ENCODE peak calls at places on chromosomes 2 and 18, in six cellular contexts. C, D, A, X, J and F are unnamed samples. For H3K27me3, the result is how much of the 10 kb centered on the place peaks cover.

GRCh38 chr2:112884869-112885502 is 26.0 kb upstream of the IL37 start:
- DNase-seq in C (peak), D (peak), A (peak), X (no peak), J (peak), F (no peak)

GRCh38 chr2:54604771-54605350 is 118.6 kb upstream of the EML6 start:
- DNase-seq in C (no peak), D (no peak), A (no peak), X (no peak), J (no peak), F (no peak)

GRCh38 chr2:72895759-72896281 is 8.6 kb downstream of the SPR start:
- DNase-seq in C (no peak), D (no peak), A (peak), X (peak), J (no peak), F (no peak)

GRCh38 chr2:221997100-221997499 is 301.7 kb downstream of the PAX3 start:
- DNase-seq in C (peak), D (no peak), A (no peak), X (peak), J (no peak), F (no peak)

GRCh38 chr2:38148501-38148900 is 72.5 kb upstream of the CYP1B1 start:
- DNase-seq in C (peak), D (no peak), A (peak), X (no peak), J (no peak), F (no peak)

GRCh38 chr18:74598350-74599001 is 806 bp downstream of the ZNF407 start:
- DNase-seq in C (peak), D (peak), A (peak), X (peak), J (peak), F (peak)

GRCh38 chr18:21196426-21196825 is 45.6 kb upstream of the GREB1L start:
- DNase-seq in C (no peak), D (no peak), A (no peak), X (no peak), J (no peak), F (no peak)

GRCh38 chr2:73503992-73504570 is 118.4 kb downstream of the ALMS1 start:
- DNase-seq in C (no peak), D (no peak), A (no peak), X (no peak), J (peak), F (no peak)

GRCh38 chr2:121360566-121361300 is 75.7 kb upstream of the TFCP2L1 start:
- DNase-seq in C (no peak), D (no peak), A (peak), X (peak), J (no peak), F (no peak)

GRCh38 chr2:128309341-128310093 is 9.2 kb downstream of the HS6ST1 start:
- DNase-seq in C (peak), D (no peak), A (peak), X (peak), J (peak), F (peak)

GRCh38 chr2:104864280-104864599 is 10.3 kb downstream of the POU3F3 start:
- DNase-seq in C (no peak), D (no peak), A (no peak), X (no peak), J (no peak), F (no peak)

GRCh38 chr2:241272722-241273551 is 42.5 kb downstream of the HDLBP start:
- DNase-seq in C (no peak), D (no peak), A (peak), X (peak), J (no peak), F (no peak)

GRCh38 chr2:236754234-236754924 is 184.8 kb downstream of the ACKR3 start:
- DNase-seq in C (no peak), D (no peak), A (no peak), X (no peak), J (no peak), F (no peak)

GRCh38 chr2:151344906-151345305 is 12.5 kb upstream of the TNFAIP6 start:
- DNase-seq in C (no peak), D (no peak), A (no peak), X (no peak), J (no peak), F (no peak)

GRCh38 chr2:45904267-45904921 is 252.9 kb downstream of the PRKCE start:
- DNase-seq in C (no peak), D (no peak), A (no peak), X (peak), J (no peak), F (no peak)

GRCh38 chr18:61554117-61554776 is 221.0 kb downstream of the CDH20 start:
- DNase-seq in C (no peak), D (no peak), A (no peak), X (no peak), J (no peak), F (no peak)

GRCh38 chr2:43846140-43846793 is 7.5 kb downstream of the ABCG8 start:
- DNase-seq in C (no peak), D (no peak), A (no peak), X (no peak), J (peak), F (no peak)

GRCh38 chr2:235605306-235605998 is 111.6 kb downstream of the AGAP1 start:
- DNase-seq in C (no peak), D (no peak), A (peak), X (peak), J (no peak), F (peak)

GRCh38 chr2:78118037-78118436 is 595.9 kb upstream of the LRRTM4 start:
- DNase-seq in C (no peak), D (no peak), A (no peak), X (no peak), J (no peak), F (no peak)

GRCh38 chr18:74623047-74623816 is 25.6 kb downstream of the ZNF407 start:
- DNase-seq in C (no peak), D (peak), A (no peak), X (no peak), J (no peak), F (no peak)

GRCh38 chr2:129761569-129762021 is 217.9 kb upstream of the RAB6C start:
- DNase-seq in C (no peak), D (no peak), A (no peak), X (no peak), J (no peak), F (no peak)

GRCh38 chr2:180442860-180443644 is 436.0 kb upstream of the CWC22 start:
- DNase-seq in C (no peak), D (no peak), A (no peak), X (no peak), J (no peak), F (no peak)

GRCh38 chr2:102736174-102736606 is 25.6 kb upstream of the TMEM182 start:
- DNase-seq in C (peak), D (no peak), A (no peak), X (peak), J (peak), F (no peak)

GRCh38 chr2:53211201-53211774 is 556.3 kb upstream of the CHAC2 start:
- DNase-seq in C (no peak), D (no peak), A (no peak), X (no peak), J (no peak), F (no peak)

GRCh38 chr2:855177-855576 is 95.5 kb upstream of the SNTG2 start:
- DNase-seq in C (no peak), D (peak), A (no peak), X (no peak), J (no peak), F (no peak)

GRCh38 chr18:55863876-55864275 is 275.9 kb upstream of the TCF4 start:
- DNase-seq in C (no peak), D (no peak), A (no peak), X (peak), J (no peak), F (no peak)

GRCh38 chr2:172427990-172428840 is 829 bp downstream of the ITGA6 start:
- DNase-seq in C (peak), D (peak), A (no peak), X (no peak), J (no peak), F (no peak)

GRCh38 chr2:72291059-72291458 is 143.4 kb upstream of the CYP26B1 start:
- DNase-seq in C (no peak), D (no peak), A (no peak), X (peak), J (no peak), F (no peak)

GRCh38 chr2:192381082-192381481 is 186.3 kb upstream of the TMEFF2 start:
- DNase-seq in C (no peak), D (no peak), A (no peak), X (peak), J (no peak), F (no peak)

GRCh38 chr2:192373754-192374153 is 179.0 kb upstream of the TMEFF2 start:
- DNase-seq in C (no peak), D (no peak), A (no peak), X (no peak), J (no peak), F (no peak)

GRCh38 chr2:192379736-192380135 is 185.0 kb upstream of the TMEFF2 start:
- DNase-seq in C (no peak), D (no peak), A (no peak), X (no peak), J (no peak), F (no peak)

GRCh38 chr2:192373244-192373643 is 178.5 kb upstream of the TMEFF2 start:
- DNase-seq in C (no peak), D (no peak), A (no peak), X (no peak), J (no peak), F (no peak)

GRCh38 chr2:192377174-192377573 is 182.4 kb upstream of the TMEFF2 start:
- DNase-seq in C (no peak), D (no peak), A (no peak), X (no peak), J (no peak), F (no peak)
- H3K27me3 ChIP-seq in C (under half), D (under half), A (under half), X (under half), J (under half), F (under half)

GRCh38 chr18:77054606-77055428 is 77.8 kb downstream of the MBP start:
- DNase-seq in C (peak), D (peak), A (peak), X (peak), J (peak), F (peak)

GRCh38 chr18:77052656-77053309 is 79.8 kb downstream of the MBP start:
- DNase-seq in C (no peak), D (peak), A (peak), X (no peak), J (no peak), F (no peak)

GRCh38 chr18:77053616-77054287 is 78.8 kb downstream of the MBP start:
- DNase-seq in C (no peak), D (no peak), A (no peak), X (no peak), J (no peak), F (peak)

GRCh38 chr18:77055429-77056310 is 76.9 kb downstream of the MBP start:
- DNase-seq in C (no peak), D (peak), A (no peak), X (no peak), J (no peak), F (no peak)

DNA sequence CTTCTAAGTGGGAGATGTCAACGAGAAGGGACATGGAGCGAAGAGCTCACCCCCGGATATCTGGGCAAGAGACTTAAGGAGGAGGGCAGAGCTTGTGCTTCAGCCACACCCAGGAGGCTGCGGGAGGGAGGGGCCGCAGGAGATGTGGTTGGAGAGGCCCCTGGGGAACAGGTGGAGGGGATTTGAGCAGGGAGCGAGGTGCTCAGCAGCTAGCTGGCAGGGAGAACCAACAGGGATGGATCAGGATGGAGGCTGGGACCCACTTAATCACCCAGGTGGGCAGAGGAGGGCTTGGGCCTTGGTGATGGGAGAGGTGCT is 78.3 kb downstream of the MBP start:
- DNase-seq in C (no peak), D (peak), A (no peak), X (no peak), J (no peak), F (no peak)
- H3K27ac ChIP-seq in C (peak), D (peak), A (peak), X (peak), J (no peak), F (peak)

DNA sequence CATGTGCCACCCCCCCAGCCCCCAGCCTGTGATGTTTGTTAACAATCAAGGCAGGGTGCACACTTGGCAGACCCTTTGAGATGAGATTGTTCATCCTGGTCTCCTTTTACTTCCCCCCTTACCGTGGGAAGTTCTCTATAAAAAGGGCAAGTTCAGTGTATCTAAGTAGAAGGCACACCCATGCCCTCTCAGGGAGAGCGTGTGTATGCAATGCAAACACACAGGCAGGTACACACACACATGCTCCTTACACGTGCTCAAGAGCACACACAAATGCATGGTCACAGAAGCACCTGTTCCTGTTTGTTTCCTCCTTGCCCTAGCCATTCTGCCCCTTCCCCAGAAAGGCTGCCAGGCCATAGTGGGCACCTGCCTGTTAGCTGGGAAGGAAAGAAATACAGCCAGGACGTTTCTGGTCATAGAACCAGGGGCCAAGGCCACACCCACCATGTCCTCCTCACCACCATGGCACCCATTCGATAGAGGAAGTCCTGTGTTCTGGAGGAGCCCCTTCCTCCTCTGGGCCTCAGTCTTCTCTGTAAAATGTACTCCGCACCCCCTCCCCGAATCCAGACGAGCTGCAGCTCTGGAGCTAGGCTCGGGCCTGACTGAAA is 3.1 kb downstream of the ATOH8 start:
- DNase-seq in C (no peak), D (no peak), A (no peak), X (no peak), J (no peak), F (no peak)
- H3K27me3 ChIP-seq in C (under half), D (half or more), A (under half), X (under half), J (half or more), F (under half)

GRCh38 chr2:8159966-8160603 is 521.8 kb upstream of the ID2 start:
- DNase-seq in C (peak), D (no peak), A (no peak), X (no peak), J (no peak), F (no peak)
- H3K27ac ChIP-seq in C (peak), D (no peak), A (no peak), X (no peak), J (no peak), F (no peak)

GRCh38 chr18:59551902-59552635 is 145.2 kb downstream of the CCBE1 start:
- DNase-seq in C (no peak), D (no peak), A (no peak), X (peak), J (no peak), F (no peak)

GRCh38 chr18:59553273-59553672 is 143.9 kb downstream of the CCBE1 start:
- DNase-seq in C (no peak), D (no peak), A (no peak), X (no peak), J (no peak), F (no peak)

GRCh38 chr18:59559528-59559927 is 137.7 kb downstream of the CCBE1 start:
- DNase-seq in C (no peak), D (no peak), A (peak), X (no peak), J (no peak), F (no peak)

GRCh38 chr18:59556265-59556664 is 141.0 kb downstream of the CCBE1 start:
- DNase-seq in C (no peak), D (no peak), A (peak), X (peak), J (no peak), F (no peak)

GRCh38 chr18:59554796-59555195 is 142.4 kb downstream of the CCBE1 start:
- DNase-seq in C (no peak), D (no peak), A (no peak), X (no peak), J (no peak), F (no peak)
- H3K27me3 ChIP-seq in C (under half), D (under half), A (under half), X (under half), J (under half), F (under half)

DNA sequence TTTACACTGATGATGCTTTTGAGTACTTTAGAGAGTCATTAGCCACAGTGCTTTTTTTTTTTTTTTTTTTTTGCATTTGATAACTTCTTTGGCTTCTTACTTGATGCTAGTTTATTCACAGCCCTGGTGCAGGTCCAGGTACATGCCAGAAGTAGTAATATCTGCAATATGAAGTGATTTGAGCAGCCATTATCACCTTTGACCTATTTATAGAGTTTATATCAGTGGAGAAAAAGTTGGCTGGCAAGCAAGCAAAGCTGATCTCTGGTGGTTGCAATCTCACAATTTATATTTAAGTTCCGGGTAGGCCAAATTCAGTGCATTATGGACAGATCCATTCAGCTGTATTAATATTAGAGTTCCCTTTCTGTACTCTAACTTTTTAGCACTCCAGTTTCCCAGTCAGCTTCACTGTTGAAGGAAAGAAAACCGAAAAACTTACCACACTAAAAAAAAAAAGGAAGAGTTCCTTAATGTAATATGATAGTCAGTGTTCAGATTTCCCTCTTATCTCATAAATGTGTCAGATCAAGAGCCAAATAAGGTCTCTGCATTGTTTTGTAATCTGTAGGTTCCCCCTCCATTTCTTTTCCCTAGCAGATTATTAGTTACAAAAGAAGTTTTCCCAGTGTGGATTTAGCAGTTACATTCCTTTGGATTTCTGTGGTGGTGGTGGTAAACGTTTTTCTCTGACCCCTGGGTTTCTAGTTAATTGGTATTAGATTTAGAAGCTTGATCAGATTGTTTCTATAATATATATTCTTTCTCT is 78.6 kb downstream of the HAUS1 start:
- DNase-seq in C (no peak), D (no peak), A (no peak), X (peak), J (no peak), F (no peak)
- H3K27ac ChIP-seq in C (peak), D (peak), A (no peak), X (no peak), J (no peak), F (no peak)